ENCODE peak calls at places on chromosomes 5 and 9, in four cellular contexts. One of them, this sample, is unnamed.

GRCh38 chr5:141412853-141413539 is at the start of gene PCDHGA10:
- DNase-seq in stimulated activated naive CD4-positive, alpha-beta T cell treated with Interleukin-2 at 50 U/mL for 16 hours: peak
- DNase-seq in AG04450: no peak
- DNase-seq in globus pallidus: peak
- DNase-seq in this sample: no peak

GRCh38 chr9:36934478-36935065 is 99.5 kb downstream of the PAX5 start:
- DNase-seq in stimulated activated naive CD4-positive, alpha-beta T cell treated with Interleukin-2 at 50 U/mL for 16 hours: no peak
- DNase-seq in AG04450: no peak
- DNase-seq in globus pallidus: no peak
- DNase-seq in this sample: no peak

GRCh38 chr9:108060165-108060564 is 570.6 kb upstream of the KLF4 start:
- DNase-seq in globus pallidus: no peak
- DNase-seq in AG04450: no peak
- DNase-seq in stimulated activated naive CD4-positive, alpha-beta T cell treated with Interleukin-2 at 50 U/mL for 16 hours: no peak
- DNase-seq in this sample: no peak

GRCh38 chr9:130425741-130426466 is 18.9 kb upstream of the ASS1 start:
- DNase-seq in globus pallidus: no peak
- DNase-seq in stimulated activated naive CD4-positive, alpha-beta T cell treated with Interleukin-2 at 50 U/mL for 16 hours: no peak
- DNase-seq in AG04450: no peak
- DNase-seq in this sample: no peak

GRCh38 chr5:45277860-45278259 is 418.3 kb downstream of the HCN1 start:
- DNase-seq in stimulated activated naive CD4-positive, alpha-beta T cell treated with Interleukin-2 at 50 U/mL for 16 hours: no peak
- DNase-seq in AG04450: no peak
- DNase-seq in globus pallidus: no peak
- DNase-seq in this sample: no peak

GRCh38 chr9:76302947-76303550 is 91.2 kb downstream of the RFK start:
- DNase-seq in globus pallidus: peak
- DNase-seq in AG04450: peak
- DNase-seq in stimulated activated naive CD4-positive, alpha-beta T cell treated with Interleukin-2 at 50 U/mL for 16 hours: no peak
- DNase-seq in this sample: peak

GRCh38 chr5:10364186-10364689 is 10.7 kb downstream of the MARCHF6 start:
- DNase-seq in AG04450: no peak
- DNase-seq in stimulated activated naive CD4-positive, alpha-beta T cell treated with Interleukin-2 at 50 U/mL for 16 hours: no peak
- DNase-seq in globus pallidus: no peak
- DNase-seq in this sample: no peak

GRCh38 chr9:137351781-137352501 is 49.9 kb upstream of the NRARP start:
- DNase-seq in stimulated activated naive CD4-positive, alpha-beta T cell treated with Interleukin-2 at 50 U/mL for 16 hours: no peak
- DNase-seq in AG04450: no peak
- DNase-seq in globus pallidus: no peak
- DNase-seq in this sample: no peak